ENCODE peak calls at places on chromosomes 2 and 18, in eight cellular contexts. A is sciatic nerve; W is posterior vena cava; P is amniotic stem cell; N is CD4-positive, alpha-beta T cell; X is aorta; K is CD4-positive, alpha-beta memory T cell; R is HS-5. U is an unnamed sample.

GRCh38 chr2:84858123-84858522 is 22.8 kb downstream of the TRABD2A start:
- DNase-seq in A (peak; percentile 19), W (no peak), P (no peak), N (no peak), X (no peak), K (no peak), R (no peak), U (no peak)

GRCh38 chr2:166128156-166128505 is 311 bp upstream of the SCN1A start:
- DNase-seq in A (no peak), W (no peak), P (no peak), N (no peak), X (no peak), K (no peak), R (no peak), U (no peak)

GRCh38 chr18:48861181-48861715 is 89.5 kb downstream of the SMAD7 start:
- DNase-seq in A (no peak), W (peak; percentile 79), P (no peak), N (no peak), X (no peak), K (no peak), R (no peak), U (no peak)

GRCh38 chr2:42138163-42139016 is 30.8 kb upstream of the EML4 start:
- DNase-seq in A (peak; percentile 68), W (no peak), P (peak; percentile 79), N (no peak), X (no peak), K (no peak), R (peak; percentile 78), U (no peak)

GRCh38 chr18:11322716-11323115 is 173.3 kb upstream of the PIEZO2 start:
- DNase-seq in A (no peak), W (no peak), P (no peak), N (no peak), X (no peak), K (no peak), R (no peak), U (no peak)

GRCh38 chr2:96509847-96510230 is 4.7 kb upstream of the NEURL3 start:
- DNase-seq in A (no peak), W (peak; percentile 58), P (no peak), N (no peak), X (no peak), K (no peak), R (no peak), U (no peak)

GRCh38 chr2:195049372-195050031 is 607.5 kb upstream of the SLC39A10 start:
- DNase-seq in A (no peak), W (no peak), P (no peak), N (no peak), X (no peak), K (no peak), R (peak; percentile 31), U (no peak)

GRCh38 chr2:37656512-37657423 is 14.7 kb downstream of the CDC42EP3 start:
- DNase-seq in A (no peak), W (no peak), P (no peak), N (no peak), X (no peak), K (peak; percentile 34), R (no peak), U (no peak)

GRCh38 chr2:232668805-232669444 is 28.2 kb upstream of the GIGYF2 start:
- DNase-seq in A (no peak), W (no peak), P (no peak), N (no peak), X (no peak), K (no peak), R (no peak), U (no peak)

GRCh38 chr2:158060160-158060861 is 41.4 kb upstream of the UPP2 start:
- DNase-seq in A (no peak), W (no peak), P (no peak), N (no peak), X (no peak), K (no peak), R (no peak), U (no peak)

GRCh38 chr2:128474014-128474961 is 155.6 kb upstream of the HS6ST1 start:
- DNase-seq in A (no peak), W (no peak), P (no peak), N (no peak), X (no peak), K (no peak), R (no peak), U (no peak)

GRCh38 chr2:85441859-85442258 is 23.3 kb downstream of the SH2D6 start:
- DNase-seq in A (no peak), W (no peak), P (no peak), N (no peak), X (no peak), K (no peak), R (no peak), U (no peak)

GRCh38 chr2:11499081-11499743 is 33.3 kb upstream of the E2F6 start:
- DNase-seq in A (no peak), W (no peak), P (no peak), N (no peak), X (no peak), K (no peak), R (no peak), U (no peak)

GRCh38 chr18:10140461-10140911 is 226.7 kb downstream of the VAPA start:
- DNase-seq in A (no peak), W (peak; percentile 41), P (no peak), N (no peak), X (no peak), K (no peak), R (peak; percentile 18), U (no peak)

GRCh38 chr2:84970956-84971798 is at the start of gene KCMF1:
- DNase-seq in A (peak; percentile 88), W (peak; percentile 90), P (peak; percentile 49), N (peak; percentile 44), X (peak; percentile 93), K (peak; percentile 69), R (no peak), U (peak; percentile 59)

GRCh38 chr18:75730249-75730648 is 302.7 kb upstream of the SMIM21 start:
- DNase-seq in A (no peak), W (no peak), P (no peak), N (no peak), X (no peak), K (no peak), R (no peak), U (no peak)

GRCh38 chr18:11747731-11748130 is 58.7 kb downstream of the GNAL start:
- DNase-seq in A (no peak), W (no peak), P (no peak), N (no peak), X (no peak), K (no peak), R (no peak), U (no peak)

GRCh38 chr2:226286916-226287315 is 512.7 kb downstream of the IRS1 start:
- DNase-seq in A (no peak), W (no peak), P (no peak), N (no peak), X (no peak), K (no peak), R (no peak), U (no peak)

GRCh38 chr18:58977223-58977622 is 112.5 kb downstream of the ZNF532 start:
- DNase-seq in A (no peak), W (no peak), P (no peak), N (no peak), X (no peak), K (no peak), R (no peak), U (no peak)

GRCh38 chr2:24548058-24548457 is 57.0 kb downstream of the NCOA1 start:
- DNase-seq in A (no peak), W (no peak), P (no peak), N (no peak), X (no peak), K (no peak), R (no peak), U (no peak)

GRCh38 chr2:156340818-156341481 is 8.4 kb upstream of the NR4A2 start:
- DNase-seq in A (peak; percentile 61), W (no peak), P (no peak), N (no peak), X (no peak), K (no peak), R (no peak), U (no peak)

GRCh38 chr18:46481048-46481846 is 175.8 kb downstream of the LOXHD1 start:
- DNase-seq in A (no peak), W (peak; percentile 56), P (no peak), N (peak; percentile 39), X (no peak), K (peak; percentile 52), R (no peak), U (peak; percentile 71)

GRCh38 chr2:24253303-24253919 is 78.6 kb downstream of the FAM228A start:
- DNase-seq in A (no peak), W (no peak), P (no peak), N (no peak), X (no peak), K (no peak), R (no peak), U (no peak)

GRCh38 chr2:20672191-20672951 is 5.4 kb downstream of the GDF7 start:
- DNase-seq in A (no peak), W (peak; percentile 72), P (no peak), N (no peak), X (no peak), K (no peak), R (no peak), U (no peak)

GRCh38 chr2:231922945-231923344 is 3.3 kb downstream of the NPPC start:
- DNase-seq in A (no peak), W (peak; percentile 30), P (no peak), N (no peak), X (peak; percentile 37), K (no peak), R (no peak), U (no peak)

GRCh38 chr2:50466694-50467093 is 565.2 kb downstream of the NRXN1 start:
- DNase-seq in A (no peak), W (no peak), P (no peak), N (no peak), X (no peak), K (no peak), R (no peak), U (no peak)

GRCh38 chr2:96427917-96428316 is 77.2 kb downstream of the NEURL3 start:
- DNase-seq in A (no peak), W (no peak), P (no peak), N (no peak), X (no peak), K (no peak), R (peak; percentile 99), U (no peak)

GRCh38 chr2:17540813-17541513 is 467 bp downstream of the VSNL1 start:
- DNase-seq in A (no peak), W (no peak), P (no peak), N (no peak), X (no peak), K (no peak), R (no peak), U (no peak)

GRCh38 chr2:121532894-121533293 is 2.2 kb downstream of the RNU4ATAC start:
- DNase-seq in A (no peak), W (no peak), P (no peak), N (no peak), X (no peak), K (no peak), R (no peak), U (no peak)

GRCh38 chr18:51617167-51617566 is 419.7 kb upstream of the MEX3C start:
- DNase-seq in A (no peak), W (no peak), P (no peak), N (no peak), X (no peak), K (no peak), R (no peak), U (no peak)

GRCh38 chr2:71611781-71612545 is 158.6 kb downstream of the DYSF start:
- DNase-seq in A (peak; percentile 37), W (peak; percentile 71), P (no peak), N (no peak), X (peak; percentile 37), K (no peak), R (no peak), U (no peak)

GRCh38 chr2:127605691-127606277 is 40.2 kb upstream of the GPR17 start:
- DNase-seq in A (peak; percentile 25), W (peak; percentile 31), P (no peak), N (no peak), X (peak; percentile 52), K (no peak), R (no peak), U (no peak)

GRCh38 chr18:11065061-11065460 is 84.3 kb downstream of the PIEZO2 start:
- DNase-seq in A (no peak), W (no peak), P (no peak), N (no peak), X (no peak), K (no peak), R (no peak), U (no peak)

U was measured in CD4-positive, CD25-positive, alpha-beta regulatory T cell.